ENCODE peak calls at places on chromosomes 6 and 20, in ten cellular contexts. N is stimulated activated CD8-positive, alpha-beta memory T cell treated with anti-CD3 and anti-CD28 coated beads, Interleukin-4, amount 100 ng/mL, for 48 hours; U is DMS53; D is activated CD8-positive, alpha-beta memory T cell treated with anti-CD3 and anti-CD28 coated beads, Interleukin-2, amount 10 ng/mL, durations not matched to agents 7 days and 5 days; L is NCI-H1092 treated with DMSO at 0.1 percent for 48 hours; Y is foreskin keratinocyte; X is B cell; J is choroid plexus epithelial cell; V is lung microvascular endothelial cell; P is NCI-H1105. T is an unnamed sample.

GRCh38 chr20:63682384-63683139 is 13.9 kb upstream of the TNFRSF6B start:
- DNase-seq in U (peak), V (peak), X (no peak), P (no peak), Y (peak), N (peak), L (no peak), D (no peak), J (peak), T (peak)

GRCh38 chr6:64280569-64280968 is 645.0 kb downstream of the PHF3 start:
- DNase-seq in N (no peak), V (peak), P (peak), L (no peak), D (no peak), U (peak), X (no peak), J (peak), Y (no peak), T (peak)

GRCh38 chr6:32240686-32241085 is 16.8 kb upstream of the NOTCH4 start:
- DNase-seq in U (no peak), V (no peak), N (no peak), X (no peak), Y (no peak), D (no peak), P (no peak), J (no peak), L (no peak), T (no peak)

GRCh38 chr6:10800810-10801209 is 37.5 kb downstream of the MAK start:
- DNase-seq in N (no peak), D (no peak), X (no peak), P (no peak), Y (no peak), L (no peak), U (peak), V (peak), J (peak), T (no peak)

GRCh38 chr20:23629017-23629541 is 8.7 kb downstream of the CST3 start:
- DNase-seq in Y (no peak), V (peak), N (no peak), X (peak), J (peak), D (no peak), U (peak), L (no peak), P (no peak), T (no peak)

GRCh38 chr6:30171677-30172471 is 8.5 kb downstream of the TRIM15 start:
- DNase-seq in V (no peak), X (no peak), L (no peak), P (no peak), N (no peak), D (no peak), U (peak), Y (no peak), J (peak), T (no peak)

GRCh38 chr6:142728910-142729481 is 216.0 kb downstream of the HIVEP2 start:
- DNase-seq in L (no peak), Y (no peak), U (no peak), N (no peak), P (no peak), X (no peak), J (peak), D (no peak), V (peak), T (peak)

GRCh38 chr6:39430968-39431523 is 108.5 kb upstream of the KCNK16 start:
- DNase-seq in V (peak), P (no peak), L (peak), N (no peak), Y (no peak), J (peak), U (peak), D (no peak), X (no peak), T (peak)

GRCh38 chr6:44801188-44801587 is 413.7 kb downstream of the CDC5L start:
- DNase-seq in N (no peak), V (no peak), P (no peak), L (no peak), U (no peak), X (no peak), D (no peak), Y (no peak), J (no peak), T (no peak)

GRCh38 chr6:70709826-70710225 is 42.1 kb downstream of the SMAP1 start:
- DNase-seq in Y (peak), J (peak), V (no peak), P (no peak), D (no peak), N (no peak), X (no peak), U (peak), L (no peak), T (peak)

GRCh38 chr6:16163066-16163465 is 34.2 kb downstream of the MYLIP start:
- DNase-seq in P (no peak), Y (no peak), J (no peak), L (no peak), X (no peak), D (no peak), N (no peak), U (peak), V (peak), T (no peak)

GRCh38 chr6:30591008-30591407 is 19.8 kb downstream of the ABCF1 start:
- DNase-seq in X (no peak), P (no peak), N (no peak), D (no peak), L (no peak), U (peak), V (no peak), J (peak), Y (peak), T (no peak)

GRCh38 chr6:135702955-135703499 is 148.5 kb upstream of the PDE7B start:
- DNase-seq in X (no peak), Y (no peak), L (no peak), J (no peak), D (no peak), N (no peak), U (no peak), P (no peak), V (no peak), T (no peak)

GRCh38 chr6:118722820-118723526 is 71.6 kb upstream of the CEP85L start:
- DNase-seq in N (no peak), D (no peak), U (no peak), Y (no peak), V (no peak), L (no peak), J (no peak), P (no peak), X (no peak), T (no peak)

GRCh38 chr6:31713991-31714684 is 1.0 kb upstream of the LY6G6D start:
- DNase-seq in N (no peak), U (no peak), L (no peak), Y (no peak), X (no peak), P (no peak), J (no peak), D (no peak), V (no peak), T (no peak)

GRCh38 chr20:59025511-59025910 is 6.3 kb downstream of the TUBB1 start:
- DNase-seq in P (no peak), L (no peak), J (no peak), N (no peak), V (no peak), U (no peak), D (no peak), X (no peak), Y (no peak), T (no peak)

GRCh38 chr20:57450419-57450818 is 59.2 kb downstream of the RBM38 start:
- DNase-seq in N (no peak), Y (no peak), X (peak), V (no peak), L (no peak), U (no peak), D (peak), J (peak), P (no peak), T (no peak)

GRCh38 chr6:37058084-37058586 is 52.7 kb downstream of the FGD2 start:
- DNase-seq in U (no peak), N (no peak), V (no peak), P (no peak), X (no peak), D (no peak), Y (peak), L (no peak), J (peak), T (peak)

T was measured in A673.